ENCODE peak calls at places on chromosome 13, in ten cellular contexts. F is ovary, O is tibial nerve, X is testis, Q is prostate gland, W is heart left ventricle, D is HCT116, Y is breast epithelium, R is upper lobe of left lung, L is uterus. U is an unnamed sample. For H3K36me3, the result is how much of the 10 kb centered on the place peaks cover.

GRCh38 chr13:54912367-54912766 is 1883.8 kb downstream of the OLFM4 start:
- DNase-seq in F (no peak), O (no peak), X (no peak), Q (no peak), W (no peak), D (no peak), Y (no peak), R (no peak), L (no peak), U (no peak)

GRCh38 chr13:83048419-83048818 is 833.9 kb downstream of the SLITRK1 start:
- DNase-seq in F (no peak), O (no peak), X (no peak), Q (no peak), W (no peak), D (no peak), Y (no peak), R (no peak), L (no peak), U (no peak)

GRCh38 chr13:39676315-39676876 is 20.9 kb downstream of the COG6 start:
- DNase-seq in F (peak), O (no peak), X (peak), Q (peak), W (no peak), D (peak), Y (no peak), R (no peak), L (no peak), U (no peak)

GRCh38 chr13:71797487-71797886 is 69.5 kb downstream of the DACH1 start:
- DNase-seq in F (no peak), O (no peak), X (no peak), Q (no peak), W (no peak), D (no peak), Y (no peak), R (no peak), L (no peak), U (no peak)

GRCh38 chr13:76723551-76724232 is 162.5 kb downstream of the KCTD12 start:
- DNase-seq in F (peak), O (no peak), X (peak), Q (no peak), W (peak), D (no peak), Y (no peak), R (no peak), L (no peak), U (peak)

GRCh38 chr13:67421475-67421874 is 191.3 kb upstream of the PCDH9 start:
- DNase-seq in F (no peak), O (no peak), X (no peak), Q (no peak), W (no peak), D (no peak), Y (no peak), R (no peak), L (no peak), U (no peak)

GRCh38 chr13:75685239-75685697 is 49.1 kb downstream of the LMO7 start:
- DNase-seq in F (no peak), O (no peak), X (no peak), Q (peak), W (no peak), D (no peak), Y (no peak), R (no peak), L (no peak), U (no peak)

GRCh38 chr13:62704795-62705329 is 1289.2 kb upstream of the PCDH20 start:
- DNase-seq in F (no peak), O (no peak), X (no peak), Q (no peak), W (no peak), D (no peak), Y (no peak), R (no peak), L (no peak), U (no peak)

GRCh38 chr13:77810891-77811290 is 107.7 kb downstream of the EDNRB start:
- DNase-seq in F (no peak), O (no peak), X (no peak), Q (no peak), W (no peak), D (no peak), Y (no peak), R (no peak), L (no peak), U (no peak)

GRCh38 chr13:108408670-108409069 is 139.2 kb downstream of the TNFSF13B start:
- DNase-seq in F (no peak), O (no peak), X (no peak), Q (no peak), W (no peak), D (no peak), Y (no peak), R (no peak), L (no peak), U (no peak)

GRCh38 chr13:25943666-25944065 is 108.2 kb downstream of the SHISA2 start:
- DNase-seq in F (no peak), O (no peak), X (no peak), Q (no peak), W (no peak), D (no peak), Y (no peak), R (no peak), L (no peak), U (no peak)

GRCh38 chr13:75934889-75935288 is 298.8 kb downstream of the LMO7 start:
- DNase-seq in F (no peak), O (no peak), X (no peak), Q (no peak), W (no peak), D (no peak), Y (no peak), R (no peak), L (no peak), U (no peak)

GRCh38 chr13:33379597-33379996 is 94.0 kb upstream of the STARD13 start:
- DNase-seq in F (no peak), O (no peak), X (no peak), Q (no peak), W (no peak), D (no peak), Y (no peak), R (no peak), L (no peak), U (no peak)

GRCh38 chr13:25738342-25738771 is 313.5 kb downstream of the SHISA2 start:
- DNase-seq in F (no peak), O (no peak), X (no peak), Q (no peak), W (no peak), D (no peak), Y (no peak), R (no peak), L (no peak), U (no peak)

GRCh38 chr13:83121904-83122303 is 760.4 kb downstream of the SLITRK1 start:
- DNase-seq in F (no peak), O (no peak), X (no peak), Q (no peak), W (no peak), D (no peak), Y (no peak), R (no peak), L (no peak), U (no peak)

GRCh38 chr13:106354961-106355360 is 180.5 kb downstream of the EFNB2 start:
- DNase-seq in F (no peak), O (no peak), X (no peak), Q (no peak), W (no peak), D (no peak), Y (no peak), R (no peak), L (no peak), U (no peak)

GRCh38 chr13:99974939-99975561 is 3.5 kb upstream of the ZIC5 start:
- DNase-seq in F (no peak), O (no peak), X (no peak), Q (no peak), W (no peak), D (no peak), Y (no peak), R (no peak), L (no peak), U (no peak)

GRCh38 chr13:95553614-95554385 is 1.3 kb downstream of the CLDN10 start:
- DNase-seq in F (no peak), O (no peak), X (no peak), Q (no peak), W (no peak), D (no peak), Y (no peak), R (peak), L (no peak), U (no peak)

GRCh38 chr13:58933475-58933874 is 1230.3 kb downstream of the DIAPH3 start:
- DNase-seq in F (no peak), O (no peak), X (no peak), Q (no peak), W (no peak), D (no peak), Y (no peak), R (no peak), L (no peak), U (no peak)

GRCh38 chr13:41056996-41057711 is 4.2 kb upstream of the WBP4 start:
- DNase-seq in F (no peak), O (no peak), X (no peak), Q (no peak), W (no peak), D (no peak), Y (no peak), R (no peak), L (no peak), U (no peak)

GRCh38 chr13:41056194-41056593 is 5.1 kb upstream of the WBP4 start:
- DNase-seq in F (no peak), O (no peak), X (no peak), Q (no peak), W (no peak), D (no peak), Y (no peak), R (no peak), L (no peak), U (no peak)

GRCh38 chr13:41054212-41054877 is 7.0 kb upstream of the WBP4 start:
- DNase-seq in F (no peak), O (no peak), X (peak), Q (peak), W (no peak), D (no peak), Y (no peak), R (no peak), L (no peak), U (no peak)

GRCh38 chr13:41053384-41053826 is 7.9 kb upstream of the WBP4 start:
- DNase-seq in F (no peak), O (no peak), X (no peak), Q (no peak), W (peak), D (no peak), Y (no peak), R (no peak), L (no peak), U (peak)

GRCh38 chr13:41054919-41055619 is 6.2 kb upstream of the WBP4 start:
- DNase-seq in F (no peak), O (no peak), X (no peak), Q (no peak), W (no peak), D (no peak), Y (no peak), R (no peak), L (no peak), U (no peak)
- TF ChIP-seq POLR2A in F (no peak), O (no peak), X (no peak), Q (no peak), W (no peak), D (no peak), Y (no peak), R (no peak), L (no peak), U (no peak)

GRCh38 chr13:110157718-110158117 is 149.2 kb downstream of the COL4A1 start:
- DNase-seq in F (no peak), O (no peak), X (no peak), Q (no peak), W (no peak), D (peak), Y (no peak), R (no peak), L (no peak), U (no peak)

GRCh38 chr13:110155072-110155471 is 151.9 kb downstream of the COL4A1 start:
- DNase-seq in F (no peak), O (no peak), X (no peak), Q (no peak), W (no peak), D (no peak), Y (no peak), R (peak), L (no peak), U (no peak)

GRCh38 chr13:110161112-110161897 is 145.7 kb downstream of the COL4A1 start:
- DNase-seq in F (no peak), O (no peak), X (peak), Q (no peak), W (no peak), D (no peak), Y (no peak), R (no peak), L (no peak), U (no peak)

GRCh38 chr13:110156186-110157065 is 150.5 kb downstream of the COL4A1 start:
- DNase-seq in F (no peak), O (no peak), X (no peak), Q (no peak), W (no peak), D (no peak), Y (no peak), R (no peak), L (no peak), U (no peak)

GRCh38 chr13:110158201-110158600 is 148.8 kb downstream of the COL4A1 start:
- DNase-seq in F (no peak), O (no peak), X (no peak), Q (no peak), W (no peak), D (no peak), Y (no peak), R (no peak), L (no peak), U (no peak)
- H3K36me3 ChIP-seq in F (under half), O (half or more), X (under half), Q (under half), W (half or more), D (under half), Y (under half), R (under half), L (under half), U (under half)

DNA sequence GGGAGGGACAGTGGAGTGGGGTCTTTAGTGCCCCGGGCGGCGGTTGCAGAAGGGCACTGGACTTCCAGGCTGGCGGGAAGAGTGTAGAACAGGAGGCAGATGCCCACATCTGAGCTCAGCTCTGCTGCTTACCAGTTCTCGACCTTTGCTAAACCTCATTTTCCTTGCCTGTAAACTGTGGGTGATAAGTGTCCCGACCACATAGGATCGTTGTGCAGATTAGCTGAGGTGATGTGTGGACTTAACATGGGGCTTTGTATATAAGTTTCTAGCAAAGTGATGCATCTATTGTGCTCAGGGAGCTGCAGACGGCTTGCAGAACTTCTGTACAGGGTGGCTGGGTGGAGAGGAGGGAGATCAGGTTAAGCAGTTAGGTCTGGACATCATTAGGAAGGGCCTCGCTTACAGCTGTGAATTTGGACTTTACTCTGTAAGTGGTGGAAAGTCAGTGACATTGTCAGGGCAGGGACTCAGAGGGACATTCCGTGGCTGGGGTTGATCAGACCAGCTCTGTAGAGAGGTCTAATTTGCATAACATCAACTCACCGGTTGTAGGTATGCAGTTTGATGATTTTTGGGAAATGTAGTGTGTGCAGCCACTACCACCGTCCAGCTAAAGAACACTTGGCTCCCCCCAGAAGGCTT is 70.0 kb downstream of the SPATA13 start:
- DNase-seq in F (no peak), O (no peak), X (no peak), Q (no peak), W (no peak), D (no peak), Y (no peak), R (no peak), L (no peak), U (no peak)
- TF ChIP-seq POLR2A in F (no peak), O (no peak), X (no peak), Q (no peak), W (no peak), D (no peak), Y (no peak), R (no peak), L (no peak), U (no peak)

DNA sequence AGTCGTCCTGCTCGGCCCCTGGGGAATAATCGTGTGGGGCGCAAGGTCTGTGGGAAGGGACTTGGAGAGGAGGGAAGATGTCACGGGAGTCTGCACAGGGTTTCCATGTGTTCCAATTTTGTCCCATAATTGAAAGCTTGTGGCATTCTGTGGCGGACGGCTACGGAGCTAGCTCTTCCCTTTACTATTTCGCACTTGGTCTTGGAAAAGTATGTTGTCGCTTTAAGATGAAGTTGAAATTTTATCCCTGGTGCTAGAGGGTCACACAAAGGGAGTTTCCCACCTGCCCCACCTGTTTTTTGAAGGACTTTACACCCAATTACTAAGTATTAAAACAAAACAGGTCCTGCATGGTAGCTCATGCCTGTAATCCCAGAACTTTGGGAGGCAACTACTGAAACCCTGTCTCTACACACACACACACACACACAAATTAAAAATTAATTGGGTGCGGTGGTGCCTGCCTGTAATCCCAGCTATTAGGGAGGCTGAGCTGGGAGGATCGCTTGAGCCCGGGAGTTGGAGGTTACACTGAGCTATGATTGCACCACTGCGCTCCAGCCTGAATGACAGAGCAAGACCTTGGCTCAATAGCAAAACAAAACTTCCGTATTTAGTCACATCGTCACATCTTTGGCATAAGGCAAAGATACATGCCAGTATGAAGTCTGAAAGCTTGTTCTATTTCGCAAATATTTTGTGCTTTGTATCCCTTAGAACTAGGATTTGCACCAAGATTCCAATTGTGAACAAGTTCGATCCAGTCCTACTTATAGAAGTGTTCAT is 1.0 kb upstream of the TPT1 start:
- DNase-seq in F (peak), O (peak), X (peak), Q (peak), W (peak), D (no peak), Y (no peak), R (no peak), L (peak), U (peak)
- H3K36me3 ChIP-seq in F (under half), O (half or more), X (under half), Q (under half), W (half or more), D (under half), Y (under half), R (under half), L (under half), U (under half)

GRCh38 chr13:81493144-81493543 is 1152.2 kb upstream of the SPRY2 start:
- DNase-seq in F (no peak), O (no peak), X (no peak), Q (no peak), W (no peak), D (no peak), Y (no peak), R (no peak), L (no peak), U (no peak)
- TF ChIP-seq POLR2A in F (no peak), O (no peak), X (no peak), Q (no peak), W (no peak), D (no peak), Y (no peak), R (no peak), L (no peak), U (no peak)

GRCh38 chr13:113828282-113828825 is 35.5 kb downstream of the GAS6 start:
- DNase-seq in F (no peak), O (no peak), X (no peak), Q (no peak), W (no peak), D (no peak), Y (no peak), R (no peak), L (no peak), U (no peak)
- H3K36me3 ChIP-seq in F (under half), O (half or more), X (under half), Q (under half), W (half or more), D (under half), Y (under half), R (under half), L (under half), U (under half)

GRCh38 chr13:49995535-49996165 is 1.2 kb upstream of the TRIM13 start:
- DNase-seq in F (no peak), O (no peak), X (no peak), Q (no peak), W (no peak), D (no peak), Y (no peak), R (no peak), L (no peak), U (no peak)

GRCh38 chr13:49998714-49999624 is 2.1 kb downstream of the TRIM13 start:
- DNase-seq in F (no peak), O (no peak), X (no peak), Q (no peak), W (no peak), D (no peak), Y (no peak), R (no peak), L (no peak), U (no peak)

GRCh38 chr13:49996166-49996915 is 501 bp upstream of the TRIM13 start:
- DNase-seq in F (peak), O (peak), X (peak), Q (peak), W (peak), D (peak), Y (peak), R (peak), L (peak), U (peak)

GRCh38 chr13:49997935-49998334 is 1.1 kb downstream of the TRIM13 start:
- DNase-seq in F (no peak), O (no peak), X (no peak), Q (peak), W (no peak), D (no peak), Y (no peak), R (no peak), L (no peak), U (no peak)

DNA sequence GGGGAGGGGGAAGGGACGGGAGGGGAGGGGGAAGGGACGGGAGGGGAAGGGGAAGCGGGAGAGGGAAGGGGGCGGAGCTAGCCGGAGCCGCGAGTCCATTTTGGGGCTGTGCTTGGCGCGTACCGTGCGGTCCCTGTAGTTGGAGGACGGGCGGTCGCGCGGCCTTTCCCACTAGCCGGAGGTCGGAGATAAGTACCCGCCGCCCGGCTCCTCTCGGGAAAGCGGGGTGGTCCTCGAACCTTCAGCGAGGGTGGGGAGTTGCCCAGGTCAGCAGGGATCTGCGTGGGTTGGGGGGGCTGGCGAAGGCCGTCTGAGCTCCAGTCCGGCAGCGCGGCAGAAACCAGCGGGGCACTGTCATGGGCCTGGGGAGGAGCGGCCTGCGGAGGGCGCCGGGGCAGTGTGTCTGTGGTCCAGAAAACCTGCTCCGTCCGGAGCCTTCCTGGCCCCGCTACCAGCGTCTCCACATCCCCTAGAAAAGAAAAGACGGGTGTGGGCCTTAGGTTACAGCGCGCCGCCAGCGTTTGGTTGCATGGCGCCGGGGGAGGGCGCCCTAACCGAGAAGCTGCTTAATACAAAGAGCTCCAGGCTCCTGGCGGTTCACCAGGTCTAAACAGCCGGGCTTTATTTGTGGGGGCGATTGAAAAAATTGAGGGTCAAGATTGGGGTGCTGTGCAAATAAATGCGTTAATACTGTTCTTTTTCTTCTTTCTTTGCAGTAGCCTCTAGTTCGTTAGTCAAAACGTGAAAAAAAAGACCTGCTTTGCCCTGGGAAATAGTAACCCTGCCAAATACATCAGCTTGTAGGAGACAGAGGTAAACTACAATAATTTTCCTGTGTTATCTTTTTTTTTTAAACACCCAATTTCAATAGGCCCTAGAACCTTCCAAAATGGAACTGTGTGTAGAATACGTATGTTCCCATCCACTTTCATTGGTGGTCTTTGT is at the start of gene TRIM13:
- DNase-seq in F (peak), O (peak), X (peak), Q (peak), W (peak), D (peak), Y (peak), R (peak), L (peak), U (peak)
- TF ChIP-seq POLR2A in F (peak), O (peak), X (peak), Q (peak), W (no peak), D (no peak), Y (peak), R (no peak), L (peak), U (peak)